ENCODE peak calls at places on chromosomes 16 and 17, in ten cellular contexts. O is germinal center, W is T-helper 2 cell, B is DMS53, Z is fibroblast of villous mesenchyme, F is stromal cell of bone marrow, G is H9, Y is LHCN-M2, K is NCI-H1105, H is endothelial cell of umbilical vein. R is an unnamed sample.

GRCh38 chr17:48611681-48612455 is 1.1 kb upstream of the HOXB7 start:
- DNase-seq in K (peak; percentile 61), G (peak; percentile 86), Y (peak; percentile 72), W (no peak), O (no peak), Z (no peak), B (peak; percentile 53), F (no peak), H (peak; percentile 39), R (no peak)

GRCh38 chr17:27577124-27577761 is 53.7 kb upstream of the LGALS9 start:
- DNase-seq in K (no peak), F (no peak), Z (peak; percentile 66), G (peak; percentile 57), B (peak; percentile 24), O (no peak), H (peak; percentile 35), Y (peak; percentile 90), W (peak; percentile 59), R (peak; percentile 66)

GRCh38 chr17:15998031-15998574 is 1.4 kb downstream of the ZSWIM7 start:
- DNase-seq in O (peak; percentile 11), K (no peak), G (no peak), Z (no peak), Y (no peak), W (no peak), F (no peak), B (no peak), H (no peak), R (no peak)

GRCh38 chr16:2755158-2755557 is 2.7 kb downstream of the SRRM2 start:
- DNase-seq in F (no peak), W (no peak), B (no peak), H (no peak), O (no peak), G (no peak), Z (no peak), Y (no peak), K (no peak), R (no peak)

GRCh38 chr17:14547016-14547415 is 246.1 kb downstream of the HS3ST3B1 start:
- DNase-seq in B (no peak), O (no peak), H (no peak), Y (no peak), G (no peak), Z (no peak), W (no peak), F (no peak), K (no peak), R (no peak)

GRCh38 chr16:83212301-83212841 is 585.6 kb downstream of the CDH13 start:
- DNase-seq in W (no peak), Z (no peak), O (no peak), Y (no peak), F (no peak), H (no peak), B (no peak), K (no peak), G (no peak), R (no peak)

GRCh38 chr17:68909066-68909465 is 46.1 kb downstream of the ABCA8 start:
- DNase-seq in F (peak; percentile 98), Y (peak; percentile 74), H (peak; percentile 93), O (no peak), Z (peak; percentile 98), B (no peak), K (no peak), G (no peak), W (no peak), R (peak; percentile 87)

GRCh38 chr17:29155235-29155965 is 24.8 kb downstream of the MYO18A start:
- DNase-seq in O (no peak), H (peak; percentile 66), B (peak; percentile 85), G (peak; percentile 76), W (peak; percentile 86), K (no peak), Z (peak; percentile 55), F (no peak), Y (peak; percentile 52), R (no peak)

GRCh38 chr17:82661717-82662683 is 13.8 kb upstream of the WDR45B start:
- DNase-seq in H (no peak), W (no peak), Z (no peak), K (no peak), F (no peak), Y (no peak), O (no peak), B (no peak), G (no peak), R (no peak)

GRCh38 chr17:17141860-17142552 is 64.1 kb downstream of the PLD6 start:
- DNase-seq in F (no peak), O (peak; percentile 31), K (no peak), W (peak; percentile 69), Z (peak; percentile 52), Y (peak; percentile 27), H (peak; percentile 50), B (peak; percentile 48), G (peak; percentile 80), R (peak; percentile 43)

GRCh38 chr17:61455754-61456681 is 3.8 kb downstream of the TBX4 start:
- DNase-seq in K (no peak), O (no peak), Y (no peak), F (no peak), H (no peak), G (no peak), W (no peak), B (no peak), Z (no peak), R (no peak)

GRCh38 chr17:43042025-43042424 is 17.0 kb downstream of the RND2 start:
- DNase-seq in Z (no peak), H (no peak), B (no peak), G (no peak), K (no peak), Y (no peak), O (no peak), W (no peak), F (no peak), R (no peak)

GRCh38 chr16:85788819-85789218 is 10.5 kb downstream of the EMC8 start:
- DNase-seq in O (no peak), F (no peak), W (no peak), Z (no peak), B (no peak), Y (no peak), K (no peak), G (no peak), H (no peak), R (no peak)

GRCh38 chr16:63945805-63946204 is 1176.1 kb downstream of the CDH11 start:
- DNase-seq in H (no peak), K (no peak), Y (no peak), G (no peak), W (no peak), O (no peak), B (no peak), F (no peak), Z (no peak), R (peak; percentile 11)

GRCh38 chr17:51833045-51833444 is 325.5 kb downstream of the CA10 start:
- DNase-seq in Z (no peak), H (no peak), O (no peak), Y (no peak), B (no peak), K (no peak), W (no peak), F (no peak), G (no peak), R (no peak)

GRCh38 chr17:27579304-27579703 is 51.7 kb upstream of the LGALS9 start:
- DNase-seq in Z (no peak), Y (no peak), G (no peak), B (no peak), O (no peak), H (peak; percentile 13), K (no peak), W (peak; percentile 59), F (no peak), R (no peak)

GRCh38 chr17:80247561-80247960 is 13.1 kb upstream of the RNF213 start:
- DNase-seq in O (no peak), W (no peak), Z (no peak), B (no peak), G (no peak), F (no peak), H (no peak), K (no peak), Y (no peak), R (no peak)

GRCh38 chr17:65698381-65699061 is 137.1 kb upstream of the AXIN2 start:
- DNase-seq in H (peak; percentile 55), F (no peak), B (no peak), Z (peak; percentile 86), Y (peak; percentile 23), O (no peak), G (no peak), W (no peak), K (no peak), R (peak; percentile 82)

GRCh38 chr16:82329504-82330192 is 159.6 kb upstream of the MPHOSPH6 start:
- DNase-seq in W (no peak), K (peak; percentile 47), O (no peak), G (no peak), B (peak; percentile 96), Y (no peak), H (no peak), Z (no peak), F (no peak), R (no peak)